ENCODE peak calls at places on chromosomes 4 and X, in four cellular contexts. One of them, this sample, is unnamed. For H3K27me3 and H3K4me1, the result is how much of the 10 kb centered on the place peaks cover.

GRCh38 chr4:158758703-158759102 is 10.1 kb upstream of the FNIP2 start:
- DNase-seq in suprapubic skin: no peak
- DNase-seq in fibroblast of lung: no peak
- DNase-seq in IMR-90: no peak
- DNase-seq in this sample: no peak

GRCh38 chrX:94908171-94908570 is 1234.2 kb downstream of the FAM133A start:
- DNase-seq in suprapubic skin: no peak
- DNase-seq in fibroblast of lung: no peak
- DNase-seq in IMR-90: no peak
- DNase-seq in this sample: no peak

GRCh38 chr4:7282094-7282370 is 89.7 kb downstream of the SORCS2 start:
- DNase-seq in suprapubic skin: no peak
- DNase-seq in fibroblast of lung: no peak
- DNase-seq in IMR-90: no peak
- DNase-seq in this sample: no peak

GRCh38 chr4:76969941-76970529 is 20.5 kb downstream of the SEPTIN11 start:
- DNase-seq in suprapubic skin: no peak
- DNase-seq in fibroblast of lung: no peak
- DNase-seq in IMR-90: no peak
- DNase-seq in this sample: no peak

GRCh38 chrX:22952011-22952410 is 47.7 kb upstream of the DDX53 start:
- DNase-seq in suprapubic skin: no peak
- DNase-seq in fibroblast of lung: peak
- DNase-seq in IMR-90: peak
- DNase-seq in this sample: no peak

GRCh38 chr4:186733778-186734177 is 10.1 kb upstream of the FAT1 start:
- DNase-seq in suprapubic skin: no peak
- DNase-seq in fibroblast of lung: no peak
- DNase-seq in IMR-90: no peak
- DNase-seq in this sample: no peak

GRCh38 chrX:13764284-13764683 is 29.7 kb downstream of the OFD1 start:
- DNase-seq in suprapubic skin: no peak
- DNase-seq in fibroblast of lung: no peak
- DNase-seq in IMR-90: no peak
- DNase-seq in this sample: no peak

GRCh38 chrX:1341531-1342179 is 5.1 kb downstream of the IL3RA start:
- DNase-seq in suprapubic skin: no peak
- DNase-seq in fibroblast of lung: no peak
- DNase-seq in IMR-90: no peak
- DNase-seq in this sample: no peak

GRCh38 chr4:174365018-174365587 is 81.4 kb downstream of the CEP44 start:
- DNase-seq in suprapubic skin: no peak
- DNase-seq in fibroblast of lung: peak
- DNase-seq in IMR-90: peak
- DNase-seq in this sample: peak

GRCh38 chr4:8605289-8605688 is 12.7 kb downstream of the CPZ start:
- DNase-seq in suprapubic skin: no peak
- DNase-seq in fibroblast of lung: no peak
- DNase-seq in IMR-90: no peak
- DNase-seq in this sample: no peak

GRCh38 chrX:109943092-109943739 is 59.7 kb upstream of the TMEM164 start:
- DNase-seq in suprapubic skin: no peak
- DNase-seq in fibroblast of lung: no peak
- DNase-seq in IMR-90: no peak
- DNase-seq in this sample: no peak

GRCh38 chr4:124104101-124104500 is 608.4 kb downstream of the ANKRD50 start:
- DNase-seq in suprapubic skin: no peak
- DNase-seq in fibroblast of lung: no peak
- DNase-seq in IMR-90: no peak
- DNase-seq in this sample: no peak

GRCh38 chr4:1772869-1773538 is 20.1 kb upstream of the FGFR3 start:
- DNase-seq in suprapubic skin: no peak
- DNase-seq in fibroblast of lung: no peak
- DNase-seq in IMR-90: no peak
- DNase-seq in this sample: no peak

GRCh38 chr4:56289934-56290333 is 97.4 kb downstream of the AASDH start:
- DNase-seq in suprapubic skin: no peak
- DNase-seq in fibroblast of lung: no peak
- DNase-seq in IMR-90: no peak
- DNase-seq in this sample: no peak

GRCh38 chrX:116499780-116500179 is 37.0 kb upstream of the CT83 start:
- DNase-seq in suprapubic skin: no peak
- DNase-seq in fibroblast of lung: peak
- DNase-seq in IMR-90: no peak
- DNase-seq in this sample: no peak

GRCh38 chrX:73337366-73337765 is 109.5 kb upstream of the CDX4 start:
- DNase-seq in suprapubic skin: no peak
- DNase-seq in fibroblast of lung: no peak
- DNase-seq in IMR-90: no peak
- DNase-seq in this sample: no peak

GRCh38 chr4:102007959-102008425 is 217.5 kb downstream of the BANK1 start:
- DNase-seq in suprapubic skin: no peak
- DNase-seq in fibroblast of lung: no peak
- DNase-seq in IMR-90: no peak
- DNase-seq in this sample: no peak

GRCh38 chr4:162241857-162242256 is 78.1 kb upstream of the FSTL5 start:
- DNase-seq in suprapubic skin: no peak
- DNase-seq in fibroblast of lung: no peak
- DNase-seq in IMR-90: no peak
- DNase-seq in this sample: no peak

GRCh38 chr4:25810815-25811690 is 51.7 kb downstream of the SEL1L3 start:
- DNase-seq in suprapubic skin: no peak
- DNase-seq in fibroblast of lung: peak
- DNase-seq in IMR-90: peak
- DNase-seq in this sample: no peak

GRCh38 chr4:143432258-143432591 is 81.3 kb upstream of the SMARCA5 start:
- DNase-seq in suprapubic skin: no peak
- DNase-seq in fibroblast of lung: no peak
- DNase-seq in IMR-90: no peak
- DNase-seq in this sample: no peak

GRCh38 chrX:38085797-38086196 is 79.4 kb downstream of the SYTL5 start:
- DNase-seq in suprapubic skin: no peak
- DNase-seq in fibroblast of lung: no peak
- DNase-seq in IMR-90: no peak
- DNase-seq in this sample: no peak

GRCh38 chrX:154596290-154596929 is 11.5 kb downstream of the CTAG1A start:
- DNase-seq in suprapubic skin: no peak
- DNase-seq in fibroblast of lung: no peak
- DNase-seq in IMR-90: peak
- DNase-seq in this sample: no peak

GRCh38 chr4:139950568-139950967 is 203.4 kb downstream of the MAML3 start:
- DNase-seq in suprapubic skin: no peak
- DNase-seq in fibroblast of lung: no peak
- DNase-seq in IMR-90: no peak
- DNase-seq in this sample: no peak

GRCh38 chr4:107098403-107098802 is 62.3 kb upstream of the DKK2 start:
- DNase-seq in suprapubic skin: no peak
- DNase-seq in fibroblast of lung: no peak
- DNase-seq in IMR-90: no peak
- DNase-seq in this sample: no peak

GRCh38 chr4:86493460-86493859 is 100.7 kb upstream of the PTPN13 start:
- DNase-seq in suprapubic skin: no peak
- DNase-seq in fibroblast of lung: peak
- DNase-seq in IMR-90: peak
- DNase-seq in this sample: no peak

GRCh38 chr4:11489449-11490083 is 60.9 kb upstream of the HS3ST1 start:
- DNase-seq in suprapubic skin: no peak
- DNase-seq in fibroblast of lung: peak
- DNase-seq in IMR-90: no peak
- DNase-seq in this sample: no peak

GRCh38 chr4:40003986-40004385 is 26.3 kb upstream of the PDS5A start:
- DNase-seq in suprapubic skin: no peak
- DNase-seq in fibroblast of lung: peak
- DNase-seq in IMR-90: peak
- DNase-seq in this sample: no peak

GRCh38 chr4:80237992-80238391 is 28.5 kb upstream of the FGF5 start:
- DNase-seq in suprapubic skin: no peak
- DNase-seq in fibroblast of lung: peak
- DNase-seq in IMR-90: peak
- DNase-seq in this sample: no peak

GRCh38 chrX:150664290-150664689 is 28.9 kb upstream of the MTMR1 start:
- DNase-seq in suprapubic skin: no peak
- DNase-seq in fibroblast of lung: no peak
- DNase-seq in IMR-90: no peak
- DNase-seq in this sample: no peak

GRCh38 chr4:111695677-111696076 is 449.6 kb upstream of the FAM241A start:
- DNase-seq in suprapubic skin: no peak
- DNase-seq in fibroblast of lung: no peak
- DNase-seq in IMR-90: no peak
- DNase-seq in this sample: no peak

GRCh38 chr4:7021930-7022658 is 21.1 kb upstream of the TADA2B start:
- DNase-seq in suprapubic skin: no peak
- DNase-seq in fibroblast of lung: peak
- DNase-seq in IMR-90: peak
- DNase-seq in this sample: no peak

GRCh38 chrX:47707031-47707780 is 48.2 kb upstream of the UXT start:
- DNase-seq in suprapubic skin: no peak
- DNase-seq in fibroblast of lung: peak
- DNase-seq in IMR-90: no peak
- DNase-seq in this sample: no peak

GRCh38 chrX:97401154-97401553 is 517.4 kb downstream of the RPA4 start:
- DNase-seq in suprapubic skin: no peak
- DNase-seq in fibroblast of lung: no peak
- DNase-seq in IMR-90: no peak
- DNase-seq in this sample: no peak

GRCh38 chr4:175791221-175791620 is 20.8 kb downstream of the GPM6A start:
- DNase-seq in suprapubic skin: no peak
- DNase-seq in fibroblast of lung: no peak
- DNase-seq in IMR-90: no peak
- DNase-seq in this sample: no peak

GRCh38 chr4:77994194-77994721 is 62.9 kb upstream of the FRAS1 start:
- DNase-seq in suprapubic skin: no peak
- DNase-seq in fibroblast of lung: peak
- DNase-seq in IMR-90: peak
- DNase-seq in this sample: no peak

GRCh38 chr4:123479944-123480343 is 83.3 kb downstream of the SPRY1 start:
- DNase-seq in suprapubic skin: no peak
- DNase-seq in fibroblast of lung: peak
- DNase-seq in IMR-90: peak
- DNase-seq in this sample: no peak

GRCh38 chr4:74133786-74134499 is 24.0 kb upstream of the MTHFD2L start:
- DNase-seq in suprapubic skin: peak
- DNase-seq in fibroblast of lung: peak
- DNase-seq in IMR-90: peak
- DNase-seq in this sample: peak

GRCh38 chr4:147731611-147732515 is at the start of gene ARHGAP10:
- DNase-seq in suprapubic skin: peak
- DNase-seq in fibroblast of lung: peak
- DNase-seq in IMR-90: peak
- DNase-seq in this sample: peak

GRCh38 chrX:84710611-84711010 is 208.4 kb upstream of the HDX start:
- DNase-seq in suprapubic skin: no peak
- DNase-seq in fibroblast of lung: no peak
- DNase-seq in IMR-90: no peak
- DNase-seq in this sample: no peak
- H3K27me3 ChIP-seq in suprapubic skin: under half
- H3K27me3 ChIP-seq in fibroblast of lung: under half
- H3K27me3 ChIP-seq in IMR-90: under half
- H3K27me3 ChIP-seq in this sample: under half

GRCh38 chr4:152236519-152237056 is 299.3 kb downstream of the FBXW7 start:
- DNase-seq in suprapubic skin: no peak
- DNase-seq in fibroblast of lung: no peak
- DNase-seq in IMR-90: no peak
- DNase-seq in this sample: no peak
- H3K4me3 ChIP-seq in suprapubic skin: no peak
- H3K4me3 ChIP-seq in fibroblast of lung: no peak
- H3K4me3 ChIP-seq in IMR-90: no peak
- H3K4me3 ChIP-seq in this sample: no peak

GRCh38 chr4:173211838-173212237 is 43.2 kb downstream of the GALNT7 start:
- DNase-seq in suprapubic skin: no peak
- DNase-seq in fibroblast of lung: peak
- DNase-seq in IMR-90: peak
- DNase-seq in this sample: no peak

GRCh38 chr4:173214661-173215060 is 46.0 kb downstream of the GALNT7 start:
- DNase-seq in suprapubic skin: no peak
- DNase-seq in fibroblast of lung: peak
- DNase-seq in IMR-90: peak
- DNase-seq in this sample: no peak

GRCh38 chr4:173213296-173213695 is 44.7 kb downstream of the GALNT7 start:
- DNase-seq in suprapubic skin: no peak
- DNase-seq in fibroblast of lung: no peak
- DNase-seq in IMR-90: no peak
- DNase-seq in this sample: no peak

GRCh38 chr4:173212379-173212778 is 43.8 kb downstream of the GALNT7 start:
- DNase-seq in suprapubic skin: no peak
- DNase-seq in fibroblast of lung: no peak
- DNase-seq in IMR-90: peak
- DNase-seq in this sample: no peak

GRCh38 chr4:173214231-173214630 is 45.6 kb downstream of the GALNT7 start:
- DNase-seq in suprapubic skin: no peak
- DNase-seq in fibroblast of lung: no peak
- DNase-seq in IMR-90: no peak
- DNase-seq in this sample: no peak
- H3K4me1 ChIP-seq in suprapubic skin: under half
- H3K4me1 ChIP-seq in fibroblast of lung: under half
- H3K4me1 ChIP-seq in IMR-90: under half
- H3K4me1 ChIP-seq in this sample: under half

GRCh38 chr4:68744368-68744767 is 71.4 kb upstream of the UGT2B10 start:
- DNase-seq in suprapubic skin: no peak
- DNase-seq in fibroblast of lung: no peak
- DNase-seq in IMR-90: no peak
- DNase-seq in this sample: no peak
- H3K27me3 ChIP-seq in suprapubic skin: under half
- H3K27me3 ChIP-seq in fibroblast of lung: under half
- H3K27me3 ChIP-seq in IMR-90: under half
- H3K27me3 ChIP-seq in this sample: under half

DNA sequence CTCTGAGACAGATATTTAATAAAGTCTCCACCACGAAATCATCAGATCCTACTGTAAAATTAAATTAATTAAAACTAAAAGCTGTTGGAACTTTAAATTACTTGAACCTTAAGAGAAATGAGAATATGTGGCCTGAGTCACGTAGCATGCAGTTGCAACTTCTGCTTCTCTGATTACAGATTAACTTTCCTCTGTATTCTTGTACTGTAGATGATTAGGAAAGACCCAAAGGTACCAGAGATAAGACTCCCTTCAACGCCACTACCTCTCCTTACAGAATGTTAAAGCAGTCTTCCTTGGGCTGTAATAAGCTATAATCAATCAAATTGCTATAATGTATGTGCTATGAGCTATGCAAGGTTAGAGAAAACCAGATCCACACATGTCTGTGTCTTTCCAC is 47.9 kb downstream of the FAM13A start:
- DNase-seq in suprapubic skin: no peak
- DNase-seq in fibroblast of lung: no peak
- DNase-seq in IMR-90: no peak
- DNase-seq in this sample: no peak
- H3K4me3 ChIP-seq in suprapubic skin: no peak
- H3K4me3 ChIP-seq in fibroblast of lung: no peak
- H3K4me3 ChIP-seq in IMR-90: no peak
- H3K4me3 ChIP-seq in this sample: no peak

GRCh38 chrX:71540801-71541545 is 8.1 kb downstream of the OGT start:
- DNase-seq in suprapubic skin: no peak
- DNase-seq in fibroblast of lung: no peak
- DNase-seq in IMR-90: no peak
- DNase-seq in this sample: no peak
- H3K4me1 ChIP-seq in suprapubic skin: under half
- H3K4me1 ChIP-seq in fibroblast of lung: under half
- H3K4me1 ChIP-seq in IMR-90: under half
- H3K4me1 ChIP-seq in this sample: under half